ENCODE peak calls at places on chromosomes 12 and 14, in five cellular contexts. W, H, K, U and J are unnamed samples.

GRCh38 chr12:107477946-107478610 is 207.5 kb upstream of the PWP1 start:
- DNase-seq in W (no peak), H (no peak), K (no peak), U (no peak), J (no peak)

GRCh38 chr14:101225116-101225728 is 321.7 kb upstream of the RTL1 start:
- DNase-seq in W (no peak), H (no peak), K (no peak), U (no peak), J (peak)

GRCh38 chr12:106780010-106780625 is 5.6 kb downstream of the RIC8B start:
- DNase-seq in W (peak), H (no peak), K (no peak), U (peak), J (peak)

GRCh38 chr12:95205016-95205415 is 12.3 kb downstream of the FGD6 start:
- DNase-seq in W (no peak), H (no peak), K (no peak), U (no peak), J (no peak)

GRCh38 chr12:27333311-27334009 is 824 bp downstream of the BMAL2 start:
- DNase-seq in W (no peak), H (peak), K (no peak), U (no peak), J (peak)

GRCh38 chr12:100827901-100828520 is 33.4 kb downstream of the ANO4 start:
- DNase-seq in W (peak), H (no peak), K (no peak), U (peak), J (peak)

GRCh38 chr12:59194794-59195193 is 274.5 kb upstream of the LRIG3 start:
- DNase-seq in W (no peak), H (no peak), K (no peak), U (peak), J (no peak)

GRCh38 chr14:97332591-97332984 is 535.4 kb downstream of the VRK1 start:
- DNase-seq in W (no peak), H (no peak), K (no peak), U (no peak), J (no peak)

GRCh38 chr14:68690106-68690960 is 102.5 kb downstream of the ZFP36L1 start:
- DNase-seq in W (no peak), H (no peak), K (peak), U (no peak), J (no peak)

GRCh38 chr12:6925543-6926279 is 2.0 kb upstream of the ATN1 start:
- DNase-seq in W (peak), H (peak), K (peak), U (peak), J (no peak)
- TF ChIP-seq POLR2A in W (no peak), H (peak), K (peak), U (peak), J (no peak)

GRCh38 chr14:106562451-106562850 is 1036.1 kb downstream of the TMEM121 start:
- DNase-seq in W (no peak), H (no peak), K (no peak), U (no peak), J (no peak)
- TF ChIP-seq POLR2A in W (no peak), H (no peak), K (no peak), U (no peak), J (no peak)

GRCh38 chr14:94382099-94382498 is 6.3 kb downstream of the SERPINA1 start:
- DNase-seq in W (no peak), H (no peak), K (no peak), U (no peak), J (no peak)
- TF ChIP-seq POLR2A in W (no peak), H (no peak), K (no peak), U (no peak), J (no peak)

GRCh38 chr14:103104389-103104653 is 9.8 kb downstream of the EXOC3L4 start:
- DNase-seq in W (no peak), H (no peak), K (no peak), U (no peak), J (no peak)

GRCh38 chr14:103102689-103103260 is 8.2 kb downstream of the EXOC3L4 start:
- DNase-seq in W (no peak), H (no peak), K (no peak), U (no peak), J (no peak)

GRCh38 chr14:103104654-103105511 is 10.4 kb downstream of the EXOC3L4 start:
- DNase-seq in W (peak), H (peak), K (peak), U (peak), J (peak)

GRCh38 chr14:103101964-103102688 is 7.6 kb downstream of the EXOC3L4 start:
- DNase-seq in W (no peak), H (no peak), K (no peak), U (no peak), J (peak)

GRCh38 chr14:103103461-103104388 is 9.2 kb downstream of the EXOC3L4 start:
- DNase-seq in W (peak), H (no peak), K (no peak), U (peak), J (peak)
- TF ChIP-seq POLR2A in W (no peak), H (no peak), K (no peak), U (peak), J (no peak)

DNA sequence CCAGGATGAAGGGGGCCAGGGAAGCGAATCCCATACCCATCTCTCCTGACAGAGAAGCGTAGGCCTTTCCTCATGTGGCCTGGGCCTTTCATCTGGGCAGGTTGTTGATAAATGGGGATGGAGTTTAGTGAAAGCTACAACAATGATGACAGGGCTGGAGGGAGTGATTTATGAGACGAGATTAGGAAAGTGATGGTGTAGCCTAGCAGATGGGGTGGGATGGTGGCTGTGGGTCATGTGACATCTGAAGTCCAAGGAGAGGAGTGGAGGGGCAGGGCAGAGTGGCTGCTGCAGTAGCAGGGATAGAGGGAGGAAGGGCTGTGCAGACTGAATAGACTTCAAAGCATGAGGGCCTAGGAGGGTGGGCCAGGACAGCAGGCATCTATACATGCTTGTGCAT is 85.5 kb downstream of the ADCK1 start:
- DNase-seq in W (no peak), H (no peak), K (no peak), U (no peak), J (peak)
- TF ChIP-seq POLR2A in W (no peak), H (no peak), K (no peak), U (no peak), J (no peak)